ENCODE peak calls at places on chromosomes 3 and 15, in six cellular contexts. Q is skeletal muscle cell, H is coronary artery, B is epithelial cell of esophagus, A is GM06990, J is AG09309. N is an unnamed sample.
A peak's percentile ranks its signal among the peaks of the same experiment; 100 is the strongest.

GRCh38 chr15:62163397-62163796 is 1.7 kb downstream of the C2CD4B start:
- DNase-seq in Q (no peak), H (no peak), B (no peak), A (no peak), J (no peak), N (no peak)

GRCh38 chr15:96330064-96330449 is 443 bp upstream of the NR2F2 start:
- DNase-seq in Q (no peak), H (peak; percentile 91), B (peak; percentile 84), A (no peak), J (peak; percentile 61), N (no peak)

GRCh38 chr3:121654493-121655385 is 6.0 kb downstream of the HCLS1 start:
- DNase-seq in Q (no peak), H (no peak), B (no peak), A (peak; percentile 35), J (no peak), N (no peak)

GRCh38 chr15:74626752-74627692 is 11.4 kb downstream of the CLK3 start:
- DNase-seq in Q (no peak), H (no peak), B (no peak), A (no peak), J (no peak), N (no peak)

GRCh38 chr3:24495334-24495994 is 814 bp upstream of the THRB start:
- DNase-seq in Q (no peak), H (peak; percentile 78), B (peak; percentile 69), A (no peak), J (no peak), N (no peak)

GRCh38 chr15:52796228-52796521 is 6.0 kb upstream of the ONECUT1 start:
- DNase-seq in Q (no peak), H (no peak), B (no peak), A (no peak), J (no peak), N (no peak)

GRCh38 chr3:147419062-147419701 is 10.0 kb downstream of the ZIC1 start:
- DNase-seq in Q (no peak), H (no peak), B (no peak), A (no peak), J (no peak), N (peak; percentile 99)

GRCh38 chr15:65110676-65111292 is 4.2 kb downstream of the UBAP1L start:
- DNase-seq in Q (no peak), H (no peak), B (peak; percentile 76), A (no peak), J (no peak), N (no peak)

GRCh38 chr3:133472242-133472641 is 72.4 kb downstream of the BFSP2 start:
- DNase-seq in Q (no peak), H (no peak), B (peak; percentile 23), A (no peak), J (no peak), N (no peak)

GRCh38 chr3:22835041-22835440 is 368.1 kb upstream of the UBE2E2 start:
- DNase-seq in Q (no peak), H (no peak), B (peak; percentile 52), A (no peak), J (no peak), N (no peak)

GRCh38 chr15:101455291-101455916 is 34.1 kb downstream of the PCSK6 start:
- DNase-seq in Q (no peak), H (peak; percentile 68), B (no peak), A (no peak), J (no peak), N (no peak)

GRCh38 chr3:160540546-160540945 is 24.8 kb downstream of the KPNA4 start:
- DNase-seq in Q (no peak), H (no peak), B (peak; percentile 15), A (no peak), J (no peak), N (no peak)

GRCh38 chr3:23301817-23302216 is 98.7 kb downstream of the UBE2E2 start:
- DNase-seq in Q (no peak), H (no peak), B (no peak), A (no peak), J (no peak), N (no peak)

GRCh38 chr3:62607287-62608029 is 234.1 kb upstream of the FEZF2 start:
- DNase-seq in Q (peak; percentile 86), H (no peak), B (peak; percentile 90), A (no peak), J (peak; percentile 59), N (peak; percentile 89)

GRCh38 chr15:25738171-25738792 is 124.8 kb downstream of the ATP10A start:
- DNase-seq in Q (no peak), H (no peak), B (peak; percentile 2), A (no peak), J (no peak), N (no peak)

GRCh38 chr3:146577662-146578061 is 27.5 kb downstream of the PLSCR5 start:
- DNase-seq in Q (peak; percentile 31), H (no peak), B (peak; percentile 74), A (no peak), J (peak; percentile 41), N (peak; percentile 59)

GRCh38 chr3:27589795-27590194 is 105.6 kb upstream of the SLC4A7 start:
- DNase-seq in Q (no peak), H (no peak), B (peak; percentile 29), A (no peak), J (no peak), N (no peak)

GRCh38 chr3:171813897-171814460 is 3.7 kb upstream of the PLD1 start:
- DNase-seq in Q (no peak), H (no peak), B (no peak), A (no peak), J (no peak), N (no peak)

GRCh38 chr15:39599871-39600270 is 19.0 kb downstream of the THBS1 start:
- DNase-seq in Q (no peak), H (no peak), B (peak; percentile 29), A (no peak), J (peak; percentile 40), N (no peak)

GRCh38 chr3:146544929-146545528 is 622 bp upstream of the PLSCR1 start:
- DNase-seq in Q (no peak), H (no peak), B (no peak), A (no peak), J (no peak), N (no peak)

GRCh38 chr3:47877288-47877687 is 74.3 kb downstream of the DHX30 start:
- DNase-seq in Q (no peak), H (no peak), B (peak; percentile 22), A (no peak), J (no peak), N (peak; percentile 36)

GRCh38 chr3:31533169-31533870 is 595 bp downstream of the STT3B start:
- DNase-seq in Q (no peak), H (peak; percentile 78), B (peak; percentile 40), A (peak; percentile 71), J (no peak), N (no peak)

GRCh38 chr3:31531992-31532586 is 636 bp upstream of the STT3B start:
- DNase-seq in Q (peak; percentile 98), H (peak; percentile 99), B (peak; percentile 100), A (peak; percentile 98), J (peak; percentile 93), N (peak; percentile 97)

GRCh38 chr3:31532587-31533168 is at the start of gene STT3B:
- DNase-seq in Q (peak; percentile 51), H (no peak), B (peak; percentile 87), A (peak; percentile 92), J (peak; percentile 35), N (no peak)

GRCh38 chr3:31531465-31531991 is 1.2 kb upstream of the STT3B start:
- DNase-seq in Q (no peak), H (no peak), B (peak; percentile 16), A (no peak), J (no peak), N (no peak)

DNA sequence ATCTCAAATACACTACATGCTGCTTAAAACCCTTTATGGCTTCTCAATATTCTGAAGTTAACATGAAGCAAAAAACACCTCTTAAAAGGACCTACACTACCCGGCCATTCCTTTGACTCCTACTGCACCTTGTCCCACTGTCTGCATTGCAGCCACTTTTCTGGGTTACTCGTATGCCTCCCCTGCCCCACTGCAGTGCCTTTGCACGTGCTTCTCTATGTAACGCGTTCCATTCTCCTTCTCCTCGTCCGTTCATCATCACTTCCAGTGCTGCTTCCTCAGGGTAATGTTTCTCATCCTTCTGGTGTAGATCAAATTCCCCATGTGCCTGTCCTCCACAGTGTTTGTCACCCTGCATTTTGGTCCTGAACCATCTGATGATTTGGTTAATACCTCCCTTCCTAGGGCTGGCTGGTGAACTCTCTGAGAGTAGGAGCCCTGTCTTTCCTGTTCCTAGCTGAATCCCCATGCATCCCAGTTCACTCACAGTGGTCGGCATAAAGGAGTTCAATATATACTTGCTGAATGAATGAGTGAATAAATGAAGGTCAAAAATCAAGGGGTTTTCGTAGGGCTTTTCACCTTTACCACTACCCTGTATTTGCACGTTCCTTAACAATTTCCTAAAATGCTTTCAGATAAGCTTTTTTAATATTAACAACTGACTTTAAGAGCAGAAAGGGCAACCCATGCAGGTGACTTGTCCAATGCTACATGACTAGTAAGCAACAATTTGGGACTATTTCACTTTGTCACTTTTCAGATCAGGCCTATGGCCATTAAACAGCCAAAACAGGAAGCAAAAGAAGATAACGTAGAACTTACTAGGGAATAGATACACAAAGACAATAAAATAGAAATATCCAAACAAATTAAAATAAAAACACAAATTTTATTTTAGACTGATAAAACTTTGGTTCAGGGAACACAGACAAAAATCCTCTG is 2.4 kb upstream of the STT3B start:
- DNase-seq in Q (no peak), H (no peak), B (no peak), A (no peak), J (no peak), N (no peak)
- H3K4me3 ChIP-seq in Q (no peak overlapping the region), H (no peak overlapping the region), B (no peak overlapping the region), A (no peak overlapping the region), J (no peak overlapping the region), N (no peak overlapping the region)

DNA sequence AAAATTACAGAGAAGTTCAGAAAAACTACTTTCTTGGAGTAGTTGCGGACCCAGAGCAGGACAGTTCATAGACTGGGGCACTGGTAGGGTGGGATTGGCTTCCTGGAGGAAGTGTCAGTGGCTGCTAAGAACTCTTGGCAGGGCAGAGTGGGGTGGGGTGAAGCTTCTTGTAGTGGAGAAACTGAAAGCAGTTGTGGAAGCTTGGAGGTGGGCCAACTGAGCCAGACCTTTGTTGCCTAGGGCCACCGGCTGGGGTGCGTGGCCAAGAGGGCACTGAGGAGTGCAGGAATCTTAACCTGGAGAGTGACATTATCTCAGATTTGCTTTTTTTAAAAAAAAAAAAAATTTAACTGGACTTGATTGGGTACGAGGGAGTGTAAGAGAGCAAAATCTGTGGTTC is 3.2 kb downstream of the KAT2B start:
- DNase-seq in Q (no peak), H (no peak), B (no peak), A (no peak), J (no peak), N (no peak)
- H3K4me3 ChIP-seq in Q (no peak overlapping the region), H (peak overlapping the region; percentile 53), B (no peak overlapping the region), A (peak overlapping the region; percentile 8), J (no peak overlapping the region), N (no peak overlapping the region)

GRCh38 chr3:185306847-185307246 is 53.0 kb upstream of the EHHADH start:
- DNase-seq in Q (no peak), H (no peak), B (no peak), A (no peak), J (no peak), N (no peak)
- H3K4me3 ChIP-seq in Q (no peak overlapping the region), H (no peak overlapping the region), B (no peak overlapping the region), A (no peak overlapping the region), J (no peak overlapping the region), N (no peak overlapping the region)

DNA sequence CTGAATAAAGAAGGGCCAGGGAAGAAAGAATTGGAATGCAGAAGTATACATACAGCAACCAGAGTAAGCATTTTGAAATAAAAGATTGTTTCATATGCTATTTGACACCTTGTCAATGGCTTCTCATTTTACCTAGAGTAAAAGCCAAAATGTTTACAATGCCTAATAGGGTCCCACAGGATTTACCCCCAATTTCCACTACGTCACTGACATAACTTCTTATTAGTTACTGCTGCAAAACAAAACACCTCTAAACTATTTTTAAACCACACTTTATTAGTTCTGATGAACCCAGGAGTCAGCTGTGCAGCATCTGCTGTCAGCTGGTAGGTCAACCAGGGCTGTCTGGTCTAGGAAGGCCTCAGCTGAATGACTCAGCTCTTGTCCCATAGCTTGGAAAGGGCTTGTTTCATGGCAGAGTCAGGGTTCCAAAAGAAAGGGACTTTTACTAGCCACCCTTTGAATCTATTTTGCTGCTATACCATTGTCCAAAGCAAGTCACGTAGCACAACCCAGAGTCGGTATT is 945.1 kb downstream of the EPHA3 start:
- DNase-seq in Q (no peak), H (no peak), B (no peak), A (no peak), J (no peak), N (no peak)
- H3K4me3 ChIP-seq in Q (no peak overlapping the region), H (no peak overlapping the region), B (no peak overlapping the region), A (no peak overlapping the region), J (no peak overlapping the region), N (no peak overlapping the region)